ENCODE peak calls at places on chromosomes 3 and 15, in seven cellular contexts. A is mesenchymal stem cell, X is trophoblast cell, N is neuronal stem cell, K is IMR-90, S is mesendoderm, B is H1. C is an unnamed sample.

GRCh38 chr3:189394599-189395121 is 222.9 kb downstream of the TPRG1 start:
- DNase-seq in A (no peak), X (no peak), N (no peak), K (no peak), S (no peak), B (no peak), C (no peak)

GRCh38 chr15:50590288-50590687 is 43.8 kb upstream of the USP50 start:
- DNase-seq in A (no peak), X (peak; percentile 5), N (no peak), K (no peak), S (no peak), B (no peak), C (no peak)

GRCh38 chr3:156554515-156554841 is 439 bp downstream of the SSR3 start:
- DNase-seq in A (no peak), X (no peak), N (no peak), K (no peak), S (no peak), B (no peak), C (no peak)

GRCh38 chr3:72728329-72728889 is 119.8 kb downstream of the SHQ1 start:
- DNase-seq in A (no peak), X (no peak), N (no peak), K (no peak), S (peak; percentile 23), B (no peak), C (no peak)

GRCh38 chr3:130759692-130760338 is 13.2 kb upstream of the PIK3R4 start:
- DNase-seq in A (peak; percentile 60), X (peak; percentile 88), N (peak; percentile 32), K (peak; percentile 49), S (peak; percentile 63), B (no peak), C (peak; percentile 39)

GRCh38 chr3:178669046-178669445 is 132.8 kb downstream of the KCNMB2 start:
- DNase-seq in A (peak; percentile 18), X (no peak), N (no peak), K (no peak), S (peak; percentile 16), B (no peak), C (no peak)

GRCh38 chr3:69085543-69086132 is 901 bp downstream of the ARL6IP5 start:
- DNase-seq in A (peak; percentile 54), X (no peak), N (no peak), K (no peak), S (no peak), B (no peak), C (no peak)

GRCh38 chr15:101520395-101520794 is 30.9 kb upstream of the PCSK6 start:
- DNase-seq in A (no peak), X (no peak), N (no peak), K (no peak), S (no peak), B (peak; percentile 19), C (peak; percentile 5)

GRCh38 chr3:127209155-127209839 is 16.4 kb downstream of the PRR23E start:
- DNase-seq in A (no peak), X (no peak), N (no peak), K (no peak), S (no peak), B (no peak), C (peak; percentile 20)

GRCh38 chr15:84889991-84890669 is 5.7 kb downstream of the SLC28A1 start:
- DNase-seq in A (no peak), X (no peak), N (no peak), K (no peak), S (no peak), B (no peak), C (no peak)

GRCh38 chr3:177126015-177126773 is 71.1 kb downstream of the TBL1XR1 start:
- DNase-seq in A (no peak), X (peak; percentile 70), N (no peak), K (peak; percentile 90), S (peak; percentile 53), B (no peak), C (no peak)

GRCh38 chr3:49351521-49352011 is 6.6 kb downstream of the GPX1 start:
- DNase-seq in A (peak; percentile 93), X (peak; percentile 39), N (no peak), K (peak; percentile 94), S (peak; percentile 32), B (no peak), C (no peak)

GRCh38 chr3:30227571-30228301 is 378.7 kb upstream of the TGFBR2 start:
- DNase-seq in A (peak; percentile 73), X (no peak), N (no peak), K (peak; percentile 96), S (no peak), B (no peak), C (no peak)

GRCh38 chr3:156474560-156475389 is 80.1 kb downstream of the SSR3 start:
- DNase-seq in A (peak; percentile 22), X (no peak), N (peak; percentile 30), K (no peak), S (peak; percentile 70), B (no peak), C (peak; percentile 56)

GRCh38 chr3:153925826-153926514 is 195.2 kb upstream of the ARHGEF26 start:
- DNase-seq in A (no peak), X (no peak), N (no peak), K (no peak), S (no peak), B (no peak), C (no peak)

GRCh38 chr15:65621638-65622037 is at the start of gene SLC24A1:
- DNase-seq in A (no peak), X (no peak), N (no peak), K (no peak), S (no peak), B (no peak), C (no peak)

GRCh38 chr15:65620833-65621232 is 905 bp upstream of the SLC24A1 start:
- DNase-seq in A (no peak), X (no peak), N (no peak), K (no peak), S (no peak), B (no peak), C (no peak)

GRCh38 chr15:65618575-65619109 is 3.1 kb upstream of the SLC24A1 start:
- DNase-seq in A (no peak), X (no peak), N (no peak), K (no peak), S (no peak), B (no peak), C (no peak)

GRCh38 chr15:65623103-65623502 is 1.4 kb downstream of the SLC24A1 start:
- DNase-seq in A (no peak), X (no peak), N (no peak), K (no peak), S (no peak), B (no peak), C (no peak)

GRCh38 chr15:65619636-65620290 is 2.0 kb upstream of the SLC24A1 start:
- DNase-seq in A (no peak), X (no peak), N (no peak), K (no peak), S (peak; percentile 47), B (no peak), C (no peak)
- H3K23ac ChIP-seq in A (no peak overlapping the region), X (no peak overlapping the region), N (no peak overlapping the region), K (no peak overlapping the region), S (no peak overlapping the region), B (no peak overlapping the region), C (no peak overlapping the region)

DNA sequence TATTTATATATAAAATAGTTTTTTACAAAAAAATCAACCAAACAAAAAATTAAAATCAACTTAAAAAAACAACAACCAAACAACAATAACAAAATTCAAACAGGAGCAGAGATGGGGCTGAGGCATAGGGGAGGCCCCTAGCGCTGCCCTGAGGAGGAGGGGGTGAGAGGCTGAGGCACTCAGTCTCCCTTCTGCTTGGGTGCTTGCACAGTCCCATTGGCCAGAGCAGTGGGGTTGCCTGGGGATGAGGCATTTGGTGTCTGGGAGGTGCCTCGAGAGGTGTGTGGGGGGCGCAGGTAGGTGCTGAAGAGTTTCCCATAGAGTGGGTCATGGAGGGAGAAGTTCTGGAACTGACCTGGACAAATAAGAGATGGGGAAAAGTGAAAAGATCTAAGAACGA is 8.0 kb downstream of the LPCAT4 start:
- DNase-seq in A (no peak), X (no peak), N (no peak), K (no peak), S (no peak), B (no peak), C (no peak)
- H3K4ac ChIP-seq in A (no peak overlapping the region), X (no peak overlapping the region), N (no peak overlapping the region), K (no peak overlapping the region), S (no peak overlapping the region), B (no peak overlapping the region), C (no peak overlapping the region)

DNA sequence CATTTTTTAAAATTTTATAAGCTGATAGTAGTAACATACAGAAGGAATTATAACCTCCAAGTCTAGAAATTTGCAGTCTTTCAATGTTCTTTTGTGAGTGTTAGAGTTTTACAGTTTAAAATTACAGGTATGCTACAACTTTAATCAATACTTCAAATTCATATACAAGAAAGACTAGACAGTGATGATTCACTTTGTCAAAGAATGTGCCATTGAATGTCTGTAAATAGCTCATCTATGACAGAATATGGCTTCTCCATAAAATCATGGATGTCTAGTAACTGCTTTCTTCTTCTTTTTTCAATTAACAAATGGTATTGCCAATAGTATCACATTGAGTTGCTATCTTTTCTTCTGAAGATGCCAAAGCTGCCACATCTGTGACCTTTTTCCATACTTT is 4.1 kb upstream of the TSC22D2 start:
- DNase-seq in A (no peak), X (peak; percentile 60), N (no peak), K (no peak), S (no peak), B (no peak), C (no peak)
- H3K23ac ChIP-seq in A (no peak overlapping the region), X (no peak overlapping the region), N (no peak overlapping the region), K (peak overlapping the region; percentile 4), S (no peak overlapping the region), B (no peak overlapping the region), C (no peak overlapping the region)

GRCh38 chr15:52778457-52778856 is 11.7 kb downstream of the ONECUT1 start:
- DNase-seq in A (no peak), X (no peak), N (no peak), K (no peak), S (peak; percentile 64), B (peak; percentile 46), C (peak; percentile 72)
- H3K4ac ChIP-seq in A (no peak overlapping the region), X (no peak overlapping the region), N (no peak overlapping the region), K (no peak overlapping the region), S (no peak overlapping the region), B (no peak overlapping the region), C (no peak overlapping the region)

GRCh38 chr15:78334845-78335244 is 5.3 kb upstream of the CRABP1 start:
- DNase-seq in A (no peak), X (no peak), N (no peak), K (no peak), S (no peak), B (no peak), C (no peak)
- H3K23ac ChIP-seq in A (no peak overlapping the region), X (no peak overlapping the region), N (no peak overlapping the region), K (no peak overlapping the region), S (no peak overlapping the region), B (no peak overlapping the region), C (no peak overlapping the region)

DNA sequence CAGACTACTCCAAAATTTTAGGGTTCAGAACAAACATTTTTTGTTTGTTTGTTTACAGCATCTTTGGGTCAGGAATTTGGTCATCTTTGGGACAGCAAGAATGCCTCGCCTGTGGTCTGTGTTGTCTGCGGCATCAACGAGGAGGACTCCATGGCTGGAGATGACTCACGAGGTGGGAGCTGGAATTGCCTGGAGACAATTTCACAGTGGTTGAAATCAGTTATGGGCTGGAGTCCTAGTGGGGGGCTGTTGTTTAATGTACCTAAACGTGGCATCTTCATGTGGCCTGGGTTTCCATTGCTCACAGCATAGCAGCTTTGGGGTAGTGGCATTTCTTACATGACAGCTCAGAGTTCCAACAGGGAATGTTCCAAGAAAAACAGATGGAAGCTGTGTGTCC is 507.2 kb upstream of the CBLB start:
- DNase-seq in A (no peak), X (peak; percentile 17), N (no peak), K (no peak), S (no peak), B (no peak), C (no peak)
- H3K4ac ChIP-seq in A (no peak overlapping the region), X (no peak overlapping the region), N (no peak overlapping the region), K (no peak overlapping the region), S (no peak overlapping the region), B (no peak overlapping the region), C (no peak overlapping the region)

GRCh38 chr3:147740928-147741327 is 331.8 kb downstream of the ZIC1 start:
- DNase-seq in A (no peak), X (no peak), N (no peak), K (no peak), S (no peak), B (no peak), C (no peak)
- H3K23ac ChIP-seq in A (no peak overlapping the region), X (no peak overlapping the region), N (no peak overlapping the region), K (no peak overlapping the region), S (no peak overlapping the region), B (no peak overlapping the region), C (no peak overlapping the region)

C was measured in H9.